ENCODE peak calls at places on chromosomes 12 and 14, in nine cellular contexts. One of them, this sample, is unnamed.
A peak's percentile ranks its signal among the peaks of the same experiment; 100 is the strongest.

GRCh38 chr12:57766464-57767311 is at the start of gene CYP27B1:
- DNase-seq in HL-60: no peak
- DNase-seq in brain microvascular endothelial cell: no peak
- DNase-seq in neural progenitor cell: peak; percentile 79
- DNase-seq in BJ: no peak
- DNase-seq in dorsolateral prefrontal cortex: no peak
- DNase-seq in CD8-positive, alpha-beta T cell: no peak
- DNase-seq in bronchial epithelial cell: peak; percentile 75
- DNase-seq in colonic mucosa: no peak
- DNase-seq in this sample: no peak

GRCh38 chr12:122079038-122079531 is 529 bp downstream of the MLXIP start:
- DNase-seq in HL-60: no peak
- DNase-seq in brain microvascular endothelial cell: no peak
- DNase-seq in neural progenitor cell: peak; percentile 54
- DNase-seq in BJ: no peak
- DNase-seq in dorsolateral prefrontal cortex: no peak
- DNase-seq in CD8-positive, alpha-beta T cell: no peak
- DNase-seq in bronchial epithelial cell: no peak
- DNase-seq in colonic mucosa: peak; percentile 44
- DNase-seq in this sample: no peak

GRCh38 chr12:104314242-104314614 is 10.7 kb downstream of the EID3 start:
- DNase-seq in HL-60: no peak
- DNase-seq in brain microvascular endothelial cell: no peak
- DNase-seq in neural progenitor cell: no peak
- DNase-seq in BJ: no peak
- DNase-seq in dorsolateral prefrontal cortex: no peak
- DNase-seq in CD8-positive, alpha-beta T cell: no peak
- DNase-seq in bronchial epithelial cell: peak; percentile 76
- DNase-seq in colonic mucosa: no peak
- DNase-seq in this sample: no peak

GRCh38 chr14:41548666-41549065 is 58.0 kb upstream of the LRFN5 start:
- DNase-seq in HL-60: no peak
- DNase-seq in brain microvascular endothelial cell: no peak
- DNase-seq in neural progenitor cell: no peak
- DNase-seq in BJ: no peak
- DNase-seq in dorsolateral prefrontal cortex: no peak
- DNase-seq in CD8-positive, alpha-beta T cell: no peak
- DNase-seq in bronchial epithelial cell: no peak
- DNase-seq in colonic mucosa: no peak
- DNase-seq in this sample: no peak

GRCh38 chr12:48977290-48978281 is 536 bp upstream of the WNT1 start:
- DNase-seq in HL-60: no peak
- DNase-seq in brain microvascular endothelial cell: peak; percentile 66
- DNase-seq in neural progenitor cell: peak; percentile 82
- DNase-seq in BJ: no peak
- DNase-seq in dorsolateral prefrontal cortex: no peak
- DNase-seq in CD8-positive, alpha-beta T cell: peak; percentile 92
- DNase-seq in bronchial epithelial cell: no peak
- DNase-seq in colonic mucosa: peak; percentile 73
- DNase-seq in this sample: peak; percentile 64

GRCh38 chr12:5379737-5380496 is 52.0 kb upstream of the NTF3 start:
- DNase-seq in HL-60: no peak
- DNase-seq in brain microvascular endothelial cell: no peak
- DNase-seq in neural progenitor cell: no peak
- DNase-seq in BJ: no peak
- DNase-seq in dorsolateral prefrontal cortex: no peak
- DNase-seq in CD8-positive, alpha-beta T cell: no peak
- DNase-seq in bronchial epithelial cell: peak; percentile 78
- DNase-seq in colonic mucosa: no peak
- DNase-seq in this sample: no peak

GRCh38 chr14:31265701-31266398 is 58.3 kb upstream of the HECTD1 start:
- DNase-seq in HL-60: no peak
- DNase-seq in brain microvascular endothelial cell: no peak
- DNase-seq in neural progenitor cell: no peak
- DNase-seq in BJ: no peak
- DNase-seq in dorsolateral prefrontal cortex: no peak
- DNase-seq in CD8-positive, alpha-beta T cell: no peak
- DNase-seq in bronchial epithelial cell: peak; percentile 91
- DNase-seq in colonic mucosa: no peak
- DNase-seq in this sample: no peak

GRCh38 chr12:111664510-111664909 is 21.2 kb downstream of the BRAP start:
- DNase-seq in HL-60: no peak
- DNase-seq in brain microvascular endothelial cell: no peak
- DNase-seq in neural progenitor cell: peak; percentile 16
- DNase-seq in BJ: no peak
- DNase-seq in dorsolateral prefrontal cortex: no peak
- DNase-seq in CD8-positive, alpha-beta T cell: no peak
- DNase-seq in bronchial epithelial cell: no peak
- DNase-seq in colonic mucosa: no peak
- DNase-seq in this sample: no peak

GRCh38 chr14:77131206-77131605 is 10.4 kb downstream of the ZDHHC22 start:
- DNase-seq in HL-60: no peak
- DNase-seq in brain microvascular endothelial cell: no peak
- DNase-seq in neural progenitor cell: no peak
- DNase-seq in BJ: no peak
- DNase-seq in dorsolateral prefrontal cortex: no peak
- DNase-seq in CD8-positive, alpha-beta T cell: no peak
- DNase-seq in bronchial epithelial cell: no peak
- DNase-seq in colonic mucosa: no peak
- DNase-seq in this sample: no peak

GRCh38 chr12:67650127-67650495 is 1.6 kb downstream of the DYRK2 start:
- DNase-seq in HL-60: no peak
- DNase-seq in brain microvascular endothelial cell: no peak
- DNase-seq in neural progenitor cell: peak; percentile 11
- DNase-seq in BJ: no peak
- DNase-seq in dorsolateral prefrontal cortex: peak; percentile 51
- DNase-seq in CD8-positive, alpha-beta T cell: peak; percentile 11
- DNase-seq in bronchial epithelial cell: no peak
- DNase-seq in colonic mucosa: peak; percentile 39
- DNase-seq in this sample: peak; percentile 64

GRCh38 chr14:33307691-33308369 is 369.2 kb downstream of the NPAS3 start:
- DNase-seq in HL-60: no peak
- DNase-seq in brain microvascular endothelial cell: no peak
- DNase-seq in neural progenitor cell: peak; percentile 35
- DNase-seq in BJ: peak; percentile 80
- DNase-seq in dorsolateral prefrontal cortex: no peak
- DNase-seq in CD8-positive, alpha-beta T cell: no peak
- DNase-seq in bronchial epithelial cell: no peak
- DNase-seq in colonic mucosa: no peak
- DNase-seq in this sample: peak; percentile 33

GRCh38 chr14:76926521-76927251 is 100.5 kb downstream of the LRRC74A start:
- DNase-seq in HL-60: no peak
- DNase-seq in brain microvascular endothelial cell: peak; percentile 54
- DNase-seq in neural progenitor cell: peak; percentile 73
- DNase-seq in BJ: no peak
- DNase-seq in dorsolateral prefrontal cortex: peak; percentile 87
- DNase-seq in CD8-positive, alpha-beta T cell: peak; percentile 72
- DNase-seq in bronchial epithelial cell: no peak
- DNase-seq in colonic mucosa: no peak
- DNase-seq in this sample: peak; percentile 73

GRCh38 chr14:22052795-22053194 is 379.2 kb upstream of the OR4E1 start:
- DNase-seq in HL-60: no peak
- DNase-seq in brain microvascular endothelial cell: no peak
- DNase-seq in neural progenitor cell: no peak
- DNase-seq in BJ: no peak
- DNase-seq in dorsolateral prefrontal cortex: no peak
- DNase-seq in CD8-positive, alpha-beta T cell: peak; percentile 22
- DNase-seq in bronchial epithelial cell: peak; percentile 34
- DNase-seq in colonic mucosa: no peak
- DNase-seq in this sample: no peak
- H3K4me3 ChIP-seq in HL-60: no peak overlapping the region
- H3K4me3 ChIP-seq in brain microvascular endothelial cell: no peak overlapping the region
- H3K4me3 ChIP-seq in neural progenitor cell: no peak overlapping the region
- H3K4me3 ChIP-seq in BJ: no peak overlapping the region
- H3K4me3 ChIP-seq in dorsolateral prefrontal cortex: no peak overlapping the region
- H3K4me3 ChIP-seq in CD8-positive, alpha-beta T cell: peak overlapping the region; percentile 45
- H3K4me3 ChIP-seq in bronchial epithelial cell: no peak overlapping the region
- H3K4me3 ChIP-seq in colonic mucosa: no peak overlapping the region
- H3K4me3 ChIP-seq in this sample: no peak overlapping the region

GRCh38 chr14:104725772-104726548 is 1.9 kb downstream of the ADSS1 start:
- DNase-seq in HL-60: no peak
- DNase-seq in brain microvascular endothelial cell: no peak
- DNase-seq in neural progenitor cell: no peak
- DNase-seq in BJ: no peak
- DNase-seq in dorsolateral prefrontal cortex: no peak
- DNase-seq in CD8-positive, alpha-beta T cell: no peak
- DNase-seq in bronchial epithelial cell: no peak
- DNase-seq in colonic mucosa: no peak
- DNase-seq in this sample: no peak
- H3K27me3 ChIP-seq in HL-60: peaks cover 29% of the 10 kb centered on the region
- H3K27me3 ChIP-seq in brain microvascular endothelial cell: no peaks in the 10 kb centered on the region
- H3K27me3 ChIP-seq in neural progenitor cell: no peaks in the 10 kb centered on the region
- H3K27me3 ChIP-seq in BJ: no peaks in the 10 kb centered on the region
- H3K27me3 ChIP-seq in dorsolateral prefrontal cortex: no peaks in the 10 kb centered on the region
- H3K27me3 ChIP-seq in CD8-positive, alpha-beta T cell: no peaks in the 10 kb centered on the region
- H3K27me3 ChIP-seq in bronchial epithelial cell: no peaks in the 10 kb centered on the region
- H3K27me3 ChIP-seq in colonic mucosa: no peaks in the 10 kb centered on the region
- H3K27me3 ChIP-seq in this sample: no peaks in the 10 kb centered on the region

DNA sequence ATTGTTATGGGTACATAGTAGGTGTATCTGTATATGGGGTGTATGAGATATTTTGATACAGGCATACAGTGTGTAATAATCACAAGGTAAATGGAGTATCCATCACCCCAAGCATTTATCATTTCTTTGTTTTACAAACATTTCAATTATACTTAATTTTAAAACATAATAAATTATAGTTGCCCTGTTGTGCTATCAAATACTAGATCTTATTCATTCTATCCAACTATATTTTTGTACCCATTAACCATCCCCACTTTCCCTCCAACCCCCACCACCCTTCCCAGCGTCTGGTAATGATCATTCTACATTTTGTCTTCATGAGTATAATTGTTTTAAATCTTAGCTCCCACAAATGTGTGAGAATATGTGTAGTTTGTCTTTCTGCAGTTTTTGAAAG is 302.6 kb downstream of the FOXG1 start:
- DNase-seq in HL-60: no peak
- DNase-seq in brain microvascular endothelial cell: no peak
- DNase-seq in neural progenitor cell: no peak
- DNase-seq in BJ: no peak
- DNase-seq in dorsolateral prefrontal cortex: no peak
- DNase-seq in CD8-positive, alpha-beta T cell: no peak
- DNase-seq in bronchial epithelial cell: no peak
- DNase-seq in colonic mucosa: no peak
- DNase-seq in this sample: no peak
- TF ChIP-seq CTCF in HL-60: no peak
- TF ChIP-seq CTCF in brain microvascular endothelial cell: no peak
- TF ChIP-seq CTCF in neural progenitor cell: no peak
- TF ChIP-seq CTCF in BJ: no peak
- TF ChIP-seq CTCF in dorsolateral prefrontal cortex: no peak
- TF ChIP-seq CTCF in CD8-positive, alpha-beta T cell: no peak
- TF ChIP-seq CTCF in bronchial epithelial cell: no peak
- TF ChIP-seq CTCF in colonic mucosa: no peak
- TF ChIP-seq CTCF in this sample: no peak

GRCh38 chr12:62308201-62308600 is 48.0 kb downstream of the USP15 start:
- DNase-seq in HL-60: no peak
- DNase-seq in brain microvascular endothelial cell: no peak
- DNase-seq in neural progenitor cell: no peak
- DNase-seq in BJ: no peak
- DNase-seq in dorsolateral prefrontal cortex: no peak
- DNase-seq in CD8-positive, alpha-beta T cell: no peak
- DNase-seq in bronchial epithelial cell: no peak
- DNase-seq in colonic mucosa: no peak
- DNase-seq in this sample: no peak
- H3K4me3 ChIP-seq in HL-60: no peak overlapping the region
- H3K4me3 ChIP-seq in brain microvascular endothelial cell: no peak overlapping the region
- H3K4me3 ChIP-seq in neural progenitor cell: no peak overlapping the region
- H3K4me3 ChIP-seq in BJ: no peak overlapping the region
- H3K4me3 ChIP-seq in dorsolateral prefrontal cortex: no peak overlapping the region
- H3K4me3 ChIP-seq in CD8-positive, alpha-beta T cell: no peak overlapping the region
- H3K4me3 ChIP-seq in bronchial epithelial cell: no peak overlapping the region
- H3K4me3 ChIP-seq in colonic mucosa: no peak overlapping the region
- H3K4me3 ChIP-seq in this sample: no peak overlapping the region

GRCh38 chr12:117360551-117361311 is 695 bp downstream of the NOS1 start:
- DNase-seq in HL-60: no peak
- DNase-seq in brain microvascular endothelial cell: no peak
- DNase-seq in neural progenitor cell: peak; percentile 60
- DNase-seq in BJ: no peak
- DNase-seq in dorsolateral prefrontal cortex: no peak
- DNase-seq in CD8-positive, alpha-beta T cell: no peak
- DNase-seq in bronchial epithelial cell: no peak
- DNase-seq in colonic mucosa: no peak
- DNase-seq in this sample: no peak

GRCh38 chr12:117361312-117361670 is at the start of gene NOS1:
- DNase-seq in HL-60: no peak
- DNase-seq in brain microvascular endothelial cell: no peak
- DNase-seq in neural progenitor cell: peak; percentile 63
- DNase-seq in BJ: no peak
- DNase-seq in dorsolateral prefrontal cortex: no peak
- DNase-seq in CD8-positive, alpha-beta T cell: no peak
- DNase-seq in bronchial epithelial cell: no peak
- DNase-seq in colonic mucosa: no peak
- DNase-seq in this sample: no peak

GRCh38 chr12:117359029-117359845 is 2.2 kb downstream of the NOS1 start:
- DNase-seq in HL-60: no peak
- DNase-seq in brain microvascular endothelial cell: no peak
- DNase-seq in neural progenitor cell: peak; percentile 25
- DNase-seq in BJ: no peak
- DNase-seq in dorsolateral prefrontal cortex: no peak
- DNase-seq in CD8-positive, alpha-beta T cell: no peak
- DNase-seq in bronchial epithelial cell: no peak
- DNase-seq in colonic mucosa: no peak
- DNase-seq in this sample: no peak

GRCh38 chr12:117361905-117362304 is 479 bp upstream of the NOS1 start:
- DNase-seq in HL-60: no peak
- DNase-seq in brain microvascular endothelial cell: no peak
- DNase-seq in neural progenitor cell: no peak
- DNase-seq in BJ: no peak
- DNase-seq in dorsolateral prefrontal cortex: no peak
- DNase-seq in CD8-positive, alpha-beta T cell: no peak
- DNase-seq in bronchial epithelial cell: no peak
- DNase-seq in colonic mucosa: no peak
- DNase-seq in this sample: no peak

GRCh38 chr12:117360222-117360550 is 1.2 kb downstream of the NOS1 start:
- DNase-seq in HL-60: no peak
- DNase-seq in brain microvascular endothelial cell: no peak
- DNase-seq in neural progenitor cell: peak; percentile 47
- DNase-seq in BJ: no peak
- DNase-seq in dorsolateral prefrontal cortex: no peak
- DNase-seq in CD8-positive, alpha-beta T cell: no peak
- DNase-seq in bronchial epithelial cell: no peak
- DNase-seq in colonic mucosa: no peak
- DNase-seq in this sample: no peak
- H3K27me3 ChIP-seq in HL-60: peaks cover 43% of the 10 kb centered on the region
- H3K27me3 ChIP-seq in brain microvascular endothelial cell: peaks cover 25% of the 10 kb centered on the region
- H3K27me3 ChIP-seq in neural progenitor cell: peaks cover 99% of the 10 kb centered on the region
- H3K27me3 ChIP-seq in BJ: peaks cover 13% of the 10 kb centered on the region
- H3K27me3 ChIP-seq in dorsolateral prefrontal cortex: peaks cover 42% of the 10 kb centered on the region
- H3K27me3 ChIP-seq in CD8-positive, alpha-beta T cell: no peaks in the 10 kb centered on the region
- H3K27me3 ChIP-seq in bronchial epithelial cell: peaks cover 24% of the 10 kb centered on the region
- H3K27me3 ChIP-seq in colonic mucosa: peaks cover 35% of the 10 kb centered on the region
- H3K27me3 ChIP-seq in this sample: peaks cover 34% of the 10 kb centered on the region

DNA sequence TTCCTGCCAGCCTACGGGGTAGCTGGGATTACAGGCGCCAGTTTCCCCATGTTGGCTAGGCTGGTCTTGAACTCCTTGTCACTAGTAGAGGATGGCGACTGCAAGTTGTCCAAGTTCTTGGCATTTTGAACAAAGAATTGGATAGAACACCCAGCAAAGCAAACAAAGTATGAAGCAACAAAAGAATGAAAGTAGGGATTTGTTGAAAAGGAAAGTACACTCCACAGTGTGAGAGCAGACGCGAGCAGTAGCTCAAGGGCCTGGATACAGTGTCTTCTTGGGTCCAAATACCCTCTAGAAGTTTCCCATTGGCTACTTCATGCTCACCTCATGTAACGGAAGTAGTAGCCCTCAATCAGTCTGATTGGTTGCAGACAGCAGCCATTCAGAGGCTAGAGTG is 152.2 kb downstream of the CCER1 start:
- DNase-seq in HL-60: no peak
- DNase-seq in brain microvascular endothelial cell: no peak
- DNase-seq in neural progenitor cell: no peak
- DNase-seq in BJ: no peak
- DNase-seq in dorsolateral prefrontal cortex: no peak
- DNase-seq in CD8-positive, alpha-beta T cell: no peak
- DNase-seq in bronchial epithelial cell: no peak
- DNase-seq in colonic mucosa: no peak
- DNase-seq in this sample: no peak
- TF ChIP-seq CTCF in HL-60: no peak
- TF ChIP-seq CTCF in brain microvascular endothelial cell: no peak
- TF ChIP-seq CTCF in neural progenitor cell: no peak
- TF ChIP-seq CTCF in BJ: no peak
- TF ChIP-seq CTCF in dorsolateral prefrontal cortex: no peak
- TF ChIP-seq CTCF in CD8-positive, alpha-beta T cell: no peak
- TF ChIP-seq CTCF in bronchial epithelial cell: no peak
- TF ChIP-seq CTCF in colonic mucosa: no peak
- TF ChIP-seq CTCF in this sample: no peak

This sample was measured in heart left ventricle.